ENCODE peak calls at places on chromosome 4, in five cellular contexts. W is stimulated activated CD4-positive, alpha-beta T cell treated with anti-CD3 and anti-CD28 coated beads, Interleukin-4, amount 100 ng/mL, for 48 hours; O is NCI-H345; R is T-cell; D is D341Med. V is an unnamed sample.

GRCh38 chr4:148203056-148203898 is 238.9 kb downstream of the NR3C2 start:
- DNase-seq in D (no peak), O (peak), R (no peak), W (no peak), V (no peak)

GRCh38 chr4:108685036-108685686 is 34.8 kb downstream of the OSTC start:
- DNase-seq in O (no peak), D (no peak), W (no peak), R (no peak), V (no peak)

GRCh38 chr4:146548443-146548842 is 26.7 kb upstream of the SLC10A7 start:
- DNase-seq in R (no peak), D (no peak), O (no peak), W (no peak), V (no peak)

GRCh38 chr4:73780243-73780642 is 39.9 kb downstream of the CXCL8 start:
- DNase-seq in R (no peak), O (no peak), W (no peak), D (no peak), V (no peak)

GRCh38 chr4:74453846-74454742 is 9.2 kb downstream of the AREG start:
- DNase-seq in D (no peak), O (no peak), R (no peak), W (no peak), V (no peak)

GRCh38 chr4:62548108-62548524 is 1348.0 kb downstream of the ADGRL3 start:
- DNase-seq in D (no peak), O (no peak), R (no peak), W (no peak), V (no peak)

GRCh38 chr4:139665690-139666529 is at the start of gene MGST2:
- DNase-seq in O (peak), W (peak), R (no peak), D (no peak), V (peak)

GRCh38 chr4:19807505-19807904 is 444.2 kb upstream of the SLIT2 start:
- DNase-seq in D (no peak), O (no peak), R (no peak), W (no peak), V (no peak)

GRCh38 chr4:38983756-38984647 is 48.2 kb downstream of the TMEM156 start:
- DNase-seq in D (peak), R (no peak), O (no peak), W (no peak), V (no peak)

GRCh38 chr4:113759696-113760093 is 1.8 kb downstream of the CAMK2D start:
- DNase-seq in W (no peak), R (no peak), O (no peak), D (no peak), V (no peak)

GRCh38 chr4:176286728-176287127 is 17.7 kb upstream of the ASB5 start:
- DNase-seq in O (no peak), R (no peak), D (no peak), W (no peak), V (no peak)

GRCh38 chr4:189664693-189665250 is 275.9 kb upstream of the FRG1 start:
- DNase-seq in O (no peak), W (no peak), D (no peak), R (no peak), V (no peak)

GRCh38 chr4:67437974-67438713 is 107.2 kb downstream of the CENPC start:
- DNase-seq in D (no peak), W (no peak), O (no peak), R (no peak), V (no peak)

GRCh38 chr4:143282170-143282760 is 54.4 kb upstream of the GAB1 start:
- DNase-seq in D (peak), W (no peak), R (no peak), O (no peak), V (peak)

V was measured in WERI-Rb-1.